ENCODE peak calls at places on chromosomes 7 and 10, in four cellular contexts. T, Q, M and O are unnamed samples.

GRCh38 chr7:102193806-102194205 is 92.9 kb upstream of the SH2B2 start:
- DNase-seq in M (no peak), Q (no peak), T (no peak), O (no peak)

GRCh38 chr10:8389630-8390029 is 335.1 kb downstream of the GATA3 start:
- DNase-seq in M (no peak), Q (no peak), T (no peak), O (no peak)

GRCh38 chr10:59033622-59034021 is 142.8 kb upstream of the PHYHIPL start:
- DNase-seq in M (no peak), T (no peak), Q (no peak), O (no peak)

GRCh38 chr7:79298145-79298760 is 155.2 kb downstream of the MAGI2 start:
- DNase-seq in M (no peak), Q (peak), T (no peak), O (no peak)

GRCh38 chr7:118580743-118581382 is 356.4 kb downstream of the ANKRD7 start:
- DNase-seq in T (no peak), Q (no peak), M (no peak), O (peak)

GRCh38 chr10:70590663-70591416 is 11.7 kb downstream of the PRF1 start:
- DNase-seq in T (peak), M (no peak), Q (no peak), O (no peak)

GRCh38 chr10:72079356-72079755 is 9.0 kb downstream of the SPOCK2 start:
- DNase-seq in M (no peak), Q (no peak), T (no peak), O (no peak)

GRCh38 chr7:131109011-131109756 is 218.5 kb upstream of the MKLN1 start:
- DNase-seq in Q (no peak), T (no peak), M (no peak), O (no peak)

GRCh38 chr7:100210803-100211202 is 8.9 kb upstream of the PVRIG start:
- DNase-seq in M (no peak), Q (no peak), T (no peak), O (no peak)

GRCh38 chr10:110487411-110488123 is 10.1 kb upstream of the DUSP5 start:
- DNase-seq in M (no peak), Q (peak), T (no peak), O (no peak)

GRCh38 chr10:48804740-48805182 is 120.1 kb downstream of the WDFY4 start:
- DNase-seq in T (peak), M (no peak), Q (peak), O (no peak)

GRCh38 chr7:67690700-67691099 is 694.1 kb downstream of the TYW1 start:
- DNase-seq in Q (no peak), T (no peak), M (no peak), O (no peak)

GRCh38 chr10:51010977-51011376 is 63.3 kb upstream of the PRKG1 start:
- DNase-seq in Q (peak), M (no peak), T (peak), O (peak)

GRCh38 chr10:17065273-17065672 is 64.3 kb downstream of the CUBN start:
- DNase-seq in T (no peak), Q (no peak), M (no peak), O (no peak)

GRCh38 chr7:150927157-150927953 is 50.8 kb downstream of the KCNH2 start:
- DNase-seq in M (no peak), T (no peak), Q (no peak), O (peak)

GRCh38 chr7:144384071-144384470 is 19.4 kb downstream of the NOBOX start:
- DNase-seq in Q (peak), T (peak), M (no peak), O (no peak)

GRCh38 chr7:158310924-158311713 is 276.5 kb downstream of the PTPRN2 start:
- DNase-seq in Q (no peak), M (no peak), T (no peak), O (peak)

GRCh38 chr7:121244120-121244865 is 84.5 kb upstream of the WNT16 start:
- DNase-seq in T (no peak), M (no peak), Q (no peak), O (no peak)

GRCh38 chr7:158949359-158949758 is 93.0 kb downstream of the DYNC2I1 start:
- DNase-seq in T (no peak), M (no peak), Q (no peak), O (no peak)

GRCh38 chr7:64802699-64803098 is 8.5 kb downstream of the ZNF138 start:
- DNase-seq in Q (no peak), M (no peak), T (no peak), O (peak)

GRCh38 chr7:30379131-30379530 is 94.7 kb downstream of the ZNRF2 start:
- DNase-seq in Q (no peak), T (no peak), M (no peak), O (no peak)

GRCh38 chr10:22681783-22682183 is 32.6 kb downstream of the PIP4K2A start:
- DNase-seq in T (no peak), M (no peak), Q (peak), O (peak)

GRCh38 chr7:19095461-19095860 is 22.0 kb downstream of the TWIST1 start:
- DNase-seq in T (no peak), Q (no peak), M (no peak), O (no peak)

GRCh38 chr10:31321396-31321941 is 2.5 kb downstream of the ZEB1 start:
- DNase-seq in T (no peak), Q (no peak), M (no peak), O (no peak)

GRCh38 chr7:135170223-135170997 is at the start of gene CYREN:
- DNase-seq in Q (peak), M (peak), T (no peak), O (peak)

GRCh38 chr10:86711957-86712708 is 43.8 kb downstream of the LDB3 start:
- DNase-seq in M (no peak), Q (no peak), T (peak), O (no peak)

GRCh38 chr10:11586170-11586569 is 25.3 kb downstream of the USP6NL start:
- DNase-seq in Q (no peak), M (no peak), T (no peak), O (no peak)

GRCh38 chr7:68224041-68224534 is 1227.5 kb downstream of the TYW1 start:
- DNase-seq in T (no peak), Q (no peak), M (no peak), O (no peak)

GRCh38 chr10:79273603-79274002 is 73.7 kb upstream of the PPIF start:
- DNase-seq in M (no peak), Q (no peak), T (no peak), O (no peak)

GRCh38 chr10:129963831-129964501 is at the start of gene EBF3:
- DNase-seq in T (no peak), Q (no peak), M (no peak), O (peak)

GRCh38 chr10:129965940-129966339 is 1.9 kb upstream of the EBF3 start:
- DNase-seq in Q (no peak), T (no peak), M (no peak), O (no peak)

GRCh38 chr10:129964611-129965417 is 740 bp upstream of the EBF3 start:
- DNase-seq in Q (no peak), M (no peak), T (no peak), O (no peak)

GRCh38 chr10:129966370-129966769 is 2.3 kb upstream of the EBF3 start:
- DNase-seq in Q (no peak), T (no peak), M (no peak), O (no peak)

DNA sequence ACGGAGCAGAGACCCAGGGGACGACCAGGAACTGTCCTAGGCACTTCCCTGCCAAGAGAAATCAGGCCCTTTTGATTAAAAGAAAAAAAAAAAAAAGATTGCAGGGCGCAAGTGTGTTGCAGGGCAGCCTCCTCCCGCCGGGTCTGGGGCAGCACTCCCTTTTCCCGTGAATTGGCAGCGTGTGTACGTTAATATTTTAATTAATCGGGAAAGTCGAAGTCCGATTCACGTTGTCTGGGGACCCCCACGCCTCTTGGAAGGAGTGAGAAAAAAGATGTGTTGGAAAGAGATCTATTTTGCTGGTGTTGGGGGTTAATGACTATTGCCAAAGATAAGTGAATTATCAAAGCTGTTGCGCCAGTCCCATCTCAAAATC is 1.3 kb upstream of the EBF3 start:
- DNase-seq in M (no peak), Q (no peak), T (no peak), O (no peak)
- TF ChIP-seq EZH2 in M (peak), Q (no peak), T (no peak), O (no peak)

GRCh38 chr10:101452593-101452992 is 98.6 kb downstream of the BTRC start:
- DNase-seq in T (no peak), Q (no peak), M (no peak), O (no peak)

GRCh38 chr10:101453318-101453717 is 99.4 kb downstream of the BTRC start:
- DNase-seq in Q (no peak), M (no peak), T (no peak), O (no peak)

GRCh38 chr10:101450277-101451080 is 96.5 kb downstream of the BTRC start:
- DNase-seq in Q (no peak), M (no peak), T (no peak), O (peak)

GRCh38 chr10:101451589-101452190 is 97.7 kb downstream of the BTRC start:
- DNase-seq in T (no peak), M (no peak), Q (no peak), O (no peak)

DNA sequence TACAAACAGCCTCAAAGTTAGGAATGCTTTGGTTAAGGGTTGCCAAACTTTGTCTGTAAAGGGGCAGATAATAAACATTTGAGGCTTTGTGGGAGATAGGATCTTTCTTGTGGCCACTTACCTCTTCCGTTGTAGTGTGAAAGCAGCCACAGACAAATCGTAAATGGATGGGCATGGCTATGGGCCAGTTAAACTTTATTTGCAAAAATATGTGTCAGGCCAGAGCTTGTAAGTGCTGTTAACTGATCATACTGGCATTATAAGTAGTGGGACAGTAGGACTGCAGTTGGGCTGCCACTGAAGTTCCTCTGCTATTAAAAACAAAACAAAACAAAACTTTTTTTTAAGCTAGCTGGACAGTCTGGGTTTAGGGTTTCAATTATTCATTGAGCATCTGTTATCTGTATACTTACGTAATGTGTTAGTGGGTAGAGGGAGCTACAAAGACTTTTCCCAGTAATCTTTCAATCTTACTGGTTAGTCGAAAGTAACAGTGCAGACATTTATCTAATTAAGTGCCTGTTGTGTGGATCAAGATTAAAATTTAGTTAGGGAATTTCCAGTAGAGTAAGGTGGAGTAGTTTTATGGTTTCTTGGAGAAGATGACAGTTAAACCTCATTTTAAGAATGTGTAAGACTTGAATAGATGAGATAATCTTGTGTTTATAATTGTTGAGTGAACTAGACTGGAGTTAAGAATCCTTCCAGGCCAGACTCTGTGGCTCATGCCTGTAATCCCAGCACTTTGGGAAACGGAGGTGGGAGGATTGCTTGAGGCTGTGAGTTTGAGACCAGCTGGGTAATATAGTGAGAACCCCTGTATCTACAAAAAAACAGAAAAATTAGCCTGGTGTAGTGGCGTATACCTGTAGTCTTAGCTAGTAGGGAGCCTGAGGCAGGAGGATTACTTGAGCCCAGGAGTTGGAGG is 100.1 kb downstream of the BTRC start:
- DNase-seq in M (no peak), T (no peak), Q (no peak), O (no peak)
- TF ChIP-seq GABPA in M (no peak), T (no peak), Q (no peak), O (no peak)

GRCh38 chr7:49773939-49774458 is 561 bp downstream of the VWC2 start:
- DNase-seq in T (no peak), M (no peak), Q (no peak), O (no peak)

GRCh38 chr7:49775949-49776443 is 2.6 kb downstream of the VWC2 start:
- DNase-seq in Q (no peak), T (no peak), M (no peak), O (no peak)

GRCh38 chr7:49773082-49773938 is at the start of gene VWC2:
- DNase-seq in Q (no peak), T (no peak), M (no peak), O (no peak)

GRCh38 chr7:49775065-49775948 is 1.9 kb downstream of the VWC2 start:
- DNase-seq in Q (no peak), T (no peak), M (no peak), O (no peak)

DNA sequence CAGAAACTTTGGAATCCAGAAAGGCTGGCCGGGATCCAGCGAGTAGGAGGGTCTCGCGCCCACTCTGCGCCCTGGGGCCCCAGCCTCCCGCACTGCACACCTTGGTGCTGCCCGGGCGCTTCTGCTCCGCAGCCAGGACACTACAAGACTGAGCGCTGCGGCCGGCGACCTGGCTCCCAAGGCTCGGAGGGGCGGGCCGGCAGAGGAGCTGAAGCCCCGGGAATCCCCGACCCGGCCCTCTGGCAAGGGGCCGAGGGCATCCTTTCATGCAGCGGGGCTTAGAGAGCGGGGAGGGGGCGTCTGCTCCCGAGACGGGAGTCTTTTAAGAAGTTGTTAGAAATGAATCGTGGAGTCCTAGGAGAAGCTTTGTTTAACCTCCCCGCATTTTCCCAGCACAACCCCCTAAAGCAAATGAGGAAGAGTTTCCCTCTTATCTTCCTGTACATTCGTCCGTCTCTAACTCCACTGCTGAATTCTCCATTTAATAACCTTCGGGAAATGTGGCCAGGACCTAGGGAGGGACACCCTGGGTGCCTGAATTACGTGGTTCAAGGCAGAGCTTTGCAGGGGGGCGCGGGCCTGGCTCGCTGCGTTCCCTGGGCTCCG is 1.1 kb downstream of the VWC2 start:
- DNase-seq in M (no peak), T (no peak), Q (no peak), O (no peak)
- TF ChIP-seq EZH2 in M (peak), T (peak), Q (no peak), O (no peak)

DNA sequence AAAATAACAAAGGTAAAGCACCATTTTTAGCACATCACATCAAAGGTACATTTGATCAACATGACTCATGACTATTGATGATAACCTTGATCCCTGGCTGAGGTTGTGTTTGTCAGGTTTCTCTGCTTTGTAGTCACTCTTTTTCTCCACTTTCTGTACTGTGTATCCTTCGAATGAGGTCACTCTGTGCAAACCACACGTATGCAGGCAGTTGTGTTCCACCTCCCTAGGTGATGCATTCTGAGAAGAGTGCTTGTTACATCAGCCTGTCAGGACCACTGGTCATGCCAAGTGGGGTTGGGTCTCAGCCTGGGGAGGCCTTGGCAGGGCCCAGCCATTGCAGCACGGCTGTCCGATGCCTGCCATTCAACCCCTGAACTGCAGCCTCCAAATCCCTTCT is 62.8 kb upstream of the GJD4 start:
- DNase-seq in Q (peak), T (no peak), M (no peak), O (no peak)
- TF ChIP-seq GABPA in Q (no peak), T (no peak), M (no peak), O (no peak)

DNA sequence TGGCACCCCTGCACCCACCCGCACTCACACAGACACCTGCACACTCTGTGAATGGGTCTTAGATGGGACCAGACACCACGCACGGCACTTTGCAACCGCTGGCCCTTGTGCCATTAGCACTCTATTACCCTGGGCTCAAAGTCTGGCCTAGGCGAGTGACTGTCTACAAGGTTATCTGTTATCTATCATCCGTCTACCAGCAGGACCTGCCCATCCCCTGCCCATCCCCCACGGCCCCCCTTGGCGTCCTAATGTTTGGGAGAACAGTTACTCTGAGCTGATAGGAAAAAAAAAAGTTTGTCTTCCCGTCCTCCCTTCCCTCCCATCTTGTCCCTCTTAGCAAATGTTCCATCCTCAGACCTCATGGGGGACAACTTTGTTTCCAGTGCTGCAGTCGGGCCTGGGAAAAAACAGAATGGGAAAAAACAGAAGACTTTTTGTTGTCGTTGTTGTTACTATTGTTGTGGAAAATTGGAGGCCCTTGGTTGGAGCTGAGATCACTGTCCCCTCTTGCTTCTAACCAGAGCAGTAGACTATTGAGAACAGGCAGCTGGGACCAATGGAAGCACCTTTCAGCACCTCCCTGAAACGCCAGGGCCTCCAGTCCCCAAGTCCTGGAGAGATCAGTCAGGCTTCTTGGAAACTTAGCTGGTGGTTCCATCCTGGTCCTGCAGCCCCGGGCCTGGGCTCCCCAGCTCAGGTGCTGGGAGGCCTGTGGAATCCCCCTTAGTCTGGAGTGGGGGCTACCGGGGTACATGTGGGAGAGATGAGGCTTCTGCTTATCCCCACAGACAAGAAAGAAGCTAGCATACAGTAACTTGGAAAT is 12.2 kb downstream of the UNCX start:
- DNase-seq in T (no peak), M (no peak), Q (no peak), O (no peak)
- TF ChIP-seq EZH2 in T (no peak), M (no peak), Q (peak), O (no peak)